ENCODE peak calls at places on chromosomes 4 and X, in nine cellular contexts. U is upper lobe of left lung, P is sigmoid colon, Z is HCT116, X is body of pancreas, G is thyroid gland, I is suprapubic skin, D is IMR-90, C is endothelial cell of umbilical vein. W is an unnamed sample.

GRCh38 chrX:54481751-54482150 is 14.3 kb downstream of the FGD1 start:
- DNase-seq in Z (no peak), X (no peak), D (no peak), I (no peak), P (no peak), U (no peak), G (no peak), C (no peak), W (no peak)

GRCh38 chr4:154329268-154329858 is 162.2 kb downstream of the DCHS2 start:
- DNase-seq in P (no peak), G (peak; percentile 12), Z (no peak), X (no peak), D (peak; percentile 10), U (peak; percentile 17), C (no peak), I (no peak), W (peak; percentile 30)

GRCh38 chr4:124243671-124244366 is 468.7 kb downstream of the ANKRD50 start:
- DNase-seq in P (no peak), X (no peak), I (no peak), U (no peak), C (no peak), D (no peak), Z (no peak), G (no peak), W (no peak)

GRCh38 chr4:47863486-47863885 is 25.6 kb upstream of the CORIN start:
- DNase-seq in Z (no peak), P (no peak), C (no peak), U (no peak), X (no peak), G (no peak), D (no peak), I (no peak), W (no peak)

GRCh38 chr4:56906534-56906933 is 1.2 kb upstream of the REST start:
- DNase-seq in D (no peak), Z (no peak), C (no peak), P (no peak), I (no peak), G (no peak), U (no peak), X (no peak), W (no peak)

GRCh38 chrX:40303256-40304077 is 205.7 kb upstream of the BCOR start:
- DNase-seq in Z (no peak), I (no peak), X (no peak), P (no peak), U (no peak), G (no peak), C (no peak), D (no peak), W (no peak)

GRCh38 chr4:39046243-39046642 is 14.0 kb upstream of the TMEM156 start:
- DNase-seq in P (no peak), C (no peak), X (no peak), Z (no peak), I (no peak), U (peak; percentile 24), D (peak; percentile 54), G (no peak), W (no peak)

GRCh38 chr4:25817059-25817681 is 45.6 kb downstream of the SEL1L3 start:
- DNase-seq in D (peak; percentile 86), X (no peak), G (no peak), U (no peak), C (no peak), Z (no peak), I (no peak), P (no peak), W (no peak)

GRCh38 chr4:70737006-70737405 is 15.2 kb downstream of the RUFY3 start:
- DNase-seq in I (no peak), U (no peak), C (no peak), Z (no peak), G (no peak), P (no peak), X (no peak), D (no peak), W (no peak)

GRCh38 chr4:175369087-175369486 is 443.0 kb downstream of the GPM6A start:
- DNase-seq in I (no peak), P (no peak), U (no peak), G (no peak), C (no peak), D (peak; percentile 71), Z (no peak), X (no peak), W (no peak)

GRCh38 chr4:6177587-6178197 is 22.7 kb downstream of the JAKMIP1 start:
- DNase-seq in P (no peak), I (no peak), X (no peak), D (no peak), Z (no peak), G (no peak), C (no peak), U (no peak), W (no peak)

GRCh38 chr4:6497796-6498195 is 25.4 kb upstream of the PPP2R2C start:
- DNase-seq in G (no peak), P (no peak), U (no peak), I (no peak), Z (no peak), D (no peak), X (no peak), C (no peak), W (no peak)

GRCh38 chr4:111127842-111128241 is 505.0 kb upstream of the PITX2 start:
- DNase-seq in Z (no peak), P (no peak), D (no peak), I (no peak), G (no peak), U (no peak), C (no peak), X (no peak), W (no peak)

GRCh38 chrX:9542765-9543119 is 77.9 kb downstream of the TBL1X start:
- DNase-seq in D (no peak), G (no peak), Z (no peak), I (no peak), X (no peak), U (no peak), C (no peak), P (no peak), W (no peak)

GRCh38 chr4:1992468-1993168 is 16.2 kb downstream of the NELFA start:
- DNase-seq in U (peak; percentile 79), X (no peak), P (no peak), I (peak; percentile 77), D (no peak), G (no peak), Z (no peak), C (no peak), W (no peak)

GRCh38 chr4:171928336-171928735 is 115.1 kb downstream of the GALNTL6 start:
- DNase-seq in Z (no peak), G (no peak), D (no peak), I (no peak), P (no peak), U (no peak), X (no peak), C (no peak), W (no peak)

GRCh38 chr4:168124008-168124641 is 31.8 kb downstream of the ANXA10 start:
- DNase-seq in X (no peak), D (peak; percentile 88), U (no peak), I (no peak), Z (no peak), P (no peak), G (no peak), C (peak; percentile 18), W (no peak)

DNA sequence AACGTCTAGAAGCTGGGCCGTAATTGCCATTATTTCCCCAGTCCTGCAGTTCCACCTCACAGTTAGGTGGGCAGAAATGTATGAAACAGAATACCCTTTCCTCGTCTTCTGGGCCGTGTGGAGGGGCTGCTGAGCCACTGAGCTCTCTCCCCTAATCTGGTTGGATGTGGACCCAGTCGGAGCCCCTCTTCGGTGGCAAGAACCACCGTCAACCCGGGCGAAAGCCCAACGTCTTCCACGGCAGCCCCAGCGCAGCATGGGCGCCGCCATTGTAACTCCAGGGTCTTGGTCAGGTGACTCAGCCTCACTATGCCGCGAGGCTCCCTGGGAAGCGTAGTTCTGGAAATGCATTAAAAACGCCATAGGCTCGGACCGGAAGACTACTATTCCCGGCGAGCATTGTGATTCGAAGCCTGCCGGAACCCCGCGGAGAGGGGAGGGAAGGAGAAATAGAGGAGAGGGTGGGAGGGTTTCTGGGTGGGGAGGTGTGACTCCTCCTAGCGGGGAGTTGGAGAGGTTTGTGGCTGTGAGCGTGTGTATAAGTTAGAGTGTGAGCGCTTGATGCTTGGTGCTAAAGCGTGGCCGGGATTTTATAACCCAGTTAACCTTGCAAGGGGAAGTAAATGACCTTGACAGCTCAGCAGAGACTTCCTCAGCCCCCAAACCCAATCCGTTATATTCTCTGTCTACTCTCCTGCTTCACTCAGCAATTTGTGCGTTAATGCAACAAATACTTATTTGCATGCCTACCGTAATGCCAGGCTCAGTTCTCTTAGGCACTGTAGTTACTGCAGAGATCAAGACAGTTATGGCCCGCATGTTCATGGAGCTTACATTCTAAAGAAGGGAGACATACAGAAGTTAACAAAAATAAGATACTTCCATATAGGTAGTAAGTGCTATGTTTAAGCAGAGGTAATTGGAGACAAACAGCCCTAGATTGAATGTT is at the start of gene GATB:
- DNase-seq in U (peak; percentile 87), D (peak; percentile 96), P (peak; percentile 96), G (peak; percentile 94), I (peak; percentile 94), Z (peak; percentile 96), X (peak; percentile 91), C (peak; percentile 98), W (peak; percentile 92)
- TF ChIP-seq POLR2A in U (peak; percentile 65), D (peak; percentile 91), P (peak; percentile 46), G (no peak), I (no peak), Z (peak; percentile 51), X (peak; percentile 41), C (peak; percentile 79), W (no peak)

GRCh38 chrX:261858-262390 is 19.3 kb upstream of the PLCXD1 start:
- DNase-seq in Z (no peak), I (no peak), P (no peak), C (no peak), U (no peak), X (no peak), G (no peak), D (no peak), W (no peak)
- H3K4me1 ChIP-seq in Z (peaks cover 5% of the 10 kb centered on the region), I (peaks cover 10% of the 10 kb centered on the region), P (no peaks in the 10 kb centered on the region), C (no peaks in the 10 kb centered on the region), U (peaks cover 22% of the 10 kb centered on the region), X (peaks cover 38% of the 10 kb centered on the region), G (no peaks in the 10 kb centered on the region), D (no peaks in the 10 kb centered on the region), W (peaks cover 3% of the 10 kb centered on the region)

GRCh38 chr4:105698607-105699006 is 9.9 kb downstream of the INTS12 start:
- DNase-seq in X (no peak), D (no peak), I (no peak), P (no peak), G (no peak), U (no peak), Z (no peak), C (no peak), W (no peak)
- TF ChIP-seq CTCF in X (no peak), D (no peak), I (no peak), P (no peak), G (no peak), U (no peak), Z (no peak), C (no peak), W (no peak)

DNA sequence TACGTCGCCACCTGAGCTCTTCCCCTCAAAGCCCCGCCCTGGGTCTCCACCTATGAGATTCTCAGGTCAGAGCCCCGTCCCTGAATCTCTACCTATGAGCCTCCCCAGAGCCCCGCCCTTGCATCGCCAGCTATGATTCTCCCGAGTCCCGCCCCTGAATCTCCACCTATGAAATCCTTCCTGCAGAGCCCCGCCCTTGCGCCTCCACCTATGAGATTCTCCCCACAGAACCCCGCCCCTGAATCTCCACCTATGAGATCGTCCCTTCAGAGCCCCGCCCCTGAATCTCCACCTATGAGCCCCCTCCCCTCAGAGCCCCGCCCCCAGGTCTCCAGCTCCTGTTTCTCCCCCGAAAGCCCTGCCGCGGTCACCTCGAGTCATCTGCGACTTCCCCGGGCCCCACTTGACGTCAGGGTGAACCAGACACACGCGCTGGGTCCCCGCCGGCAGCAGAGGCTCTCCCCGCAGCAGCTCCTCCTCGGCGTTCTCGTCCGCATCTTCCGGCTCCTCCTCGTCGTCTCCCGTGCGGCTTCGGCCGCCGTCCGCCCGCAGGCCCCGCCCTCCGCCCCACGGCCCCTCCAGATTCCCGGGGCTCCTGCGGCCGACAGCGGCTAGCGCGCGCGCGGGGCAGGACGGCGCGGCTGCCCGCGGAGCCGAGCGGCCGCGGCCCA is 393 bp downstream of the GTPBP6 start:
- DNase-seq in D (peak; percentile 97), U (no peak), P (peak; percentile 99), C (peak; percentile 98), I (peak; percentile 100), X (peak; percentile 99), G (peak; percentile 99), Z (peak; percentile 97), W (peak; percentile 99)
- TF ChIP-seq POLR2A in D (peak; percentile 77), U (peak; percentile 91), P (peak; percentile 65), C (no peak), I (peak; percentile 59), X (no peak), G (peak; percentile 42), Z (peak; percentile 24), W (peak; percentile 70)

W was measured in ovary.